ENCODE peak calls at places on chromosomes 4 and X, in seven cellular contexts. T is H9, Q is H1, R is neuronal stem cell, W is mesenchymal stem cell, V is IMR-90, H is trophoblast cell. P is an unnamed sample.
A peak's percentile ranks its signal among the peaks of the same experiment; 100 is the strongest.

GRCh38 chr4:16043820-16044554 is 39.8 kb downstream of the PROM1 start:
- DNase-seq in T (no peak), Q (no peak), R (no peak), W (peak; percentile 84), V (no peak), H (no peak), P (no peak)

GRCh38 chr4:74874785-74875367 is 58.0 kb upstream of the PARM1 start:
- DNase-seq in T (peak; percentile 31), Q (no peak), R (peak; percentile 58), W (peak; percentile 79), V (peak; percentile 84), H (peak; percentile 27), P (peak; percentile 85)

GRCh38 chrX:11470231-11470630 is 177.0 kb downstream of the AMELX start:
- DNase-seq in T (no peak), Q (no peak), R (no peak), W (no peak), V (peak; percentile 86), H (no peak), P (no peak)

GRCh38 chr4:137735561-137736104 is 203.3 kb upstream of the PCDH18 start:
- DNase-seq in T (no peak), Q (no peak), R (no peak), W (peak; percentile 6), V (no peak), H (no peak), P (no peak)

GRCh38 chrX:132612990-132613564 is 124.2 kb upstream of the MBNL3 start:
- DNase-seq in T (peak; percentile 44), Q (peak; percentile 54), R (no peak), W (peak; percentile 47), V (peak; percentile 4), H (no peak), P (peak; percentile 33)

GRCh38 chrX:49171752-49172279 is at the start of gene PLP2:
- DNase-seq in T (no peak), Q (peak; percentile 48), R (no peak), W (peak; percentile 67), V (peak; percentile 40), H (peak; percentile 68), P (no peak)

GRCh38 chr4:16192067-16192466 is 34.2 kb downstream of the TAPT1 start:
- DNase-seq in T (no peak), Q (no peak), R (no peak), W (no peak), V (no peak), H (no peak), P (no peak)

GRCh38 chr4:95141376-95141775 is 383.6 kb downstream of the BMPR1B start:
- DNase-seq in T (no peak), Q (no peak), R (no peak), W (no peak), V (no peak), H (no peak), P (no peak)

GRCh38 chr4:137610960-137611359 is 78.7 kb upstream of the PCDH18 start:
- DNase-seq in T (peak; percentile 41), Q (no peak), R (no peak), W (peak; percentile 41), V (peak; percentile 19), H (no peak), P (peak; percentile 58)

GRCh38 chr4:71380721-71381120 is 41.9 kb downstream of the SLC4A4 start:
- DNase-seq in T (no peak), Q (no peak), R (no peak), W (peak; percentile 86), V (peak; percentile 79), H (no peak), P (peak; percentile 24)

GRCh38 chr4:71377561-71377960 is 38.7 kb downstream of the SLC4A4 start:
- DNase-seq in T (no peak), Q (no peak), R (no peak), W (peak; percentile 93), V (peak; percentile 95), H (no peak), P (no peak)

GRCh38 chr4:71379126-71379525 is 40.3 kb downstream of the SLC4A4 start:
- DNase-seq in T (no peak), Q (no peak), R (no peak), W (no peak), V (no peak), H (no peak), P (no peak)

GRCh38 chr4:71375494-71375893 is 36.7 kb downstream of the SLC4A4 start:
- DNase-seq in T (no peak), Q (no peak), R (no peak), W (no peak), V (no peak), H (no peak), P (no peak)
- H2BK5ac ChIP-seq in T (no peak overlapping the region), Q (no peak overlapping the region), R (no peak overlapping the region), W (no peak overlapping the region), V (no peak overlapping the region), H (no peak overlapping the region), P (no peak overlapping the region)

GRCh38 chr4:41129936-41130440 is 84.4 kb downstream of the APBB2 start:
- DNase-seq in T (no peak), Q (no peak), R (no peak), W (no peak), V (no peak), H (peak; percentile 74), P (no peak)
- H2BK5ac ChIP-seq in T (no peak overlapping the region), Q (no peak overlapping the region), R (no peak overlapping the region), W (no peak overlapping the region), V (no peak overlapping the region), H (peak overlapping the region; percentile 24), P (no peak overlapping the region)

DNA sequence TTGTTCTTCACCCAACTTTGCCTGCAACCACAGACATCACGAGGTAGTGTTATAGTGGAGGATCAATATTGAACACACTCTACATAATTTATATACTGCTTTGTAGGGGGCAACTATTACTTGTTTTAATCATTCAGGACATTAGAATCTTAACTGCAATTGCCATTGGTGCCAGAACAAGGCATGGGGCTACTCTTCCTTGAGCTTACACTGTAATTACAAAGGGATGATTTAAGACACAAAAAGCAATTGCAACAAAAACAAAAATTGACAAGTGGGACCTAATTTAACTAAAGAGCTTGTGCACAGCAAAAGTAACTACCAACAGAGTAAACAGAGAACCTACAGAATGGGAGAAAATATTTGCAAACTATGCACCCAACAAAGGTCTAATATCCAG is 24.0 kb upstream of the DDX53 start:
- DNase-seq in T (no peak), Q (no peak), R (no peak), W (no peak), V (no peak), H (no peak), P (no peak)
- H2BK5ac ChIP-seq in T (no peak overlapping the region), Q (no peak overlapping the region), R (no peak overlapping the region), W (no peak overlapping the region), V (no peak overlapping the region), H (no peak overlapping the region), P (no peak overlapping the region)

DNA sequence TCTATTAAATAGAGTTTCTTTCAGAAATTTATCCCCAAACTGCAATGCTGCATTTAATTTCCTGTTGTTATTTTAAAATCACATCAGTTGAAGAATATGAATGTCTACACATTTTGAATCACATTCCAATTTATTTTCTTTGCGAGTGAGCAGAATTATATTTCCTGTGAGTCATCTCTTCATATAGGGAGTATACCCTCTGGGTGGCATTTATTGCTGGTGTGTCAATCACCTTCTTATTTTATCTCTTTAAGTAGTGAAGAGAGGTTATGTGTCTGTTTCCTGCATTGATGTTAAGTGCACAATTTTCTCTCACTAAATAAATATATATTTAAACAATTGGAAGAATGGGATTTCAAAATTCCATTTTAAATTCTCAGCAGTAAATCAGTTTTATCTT is 511.0 kb upstream of the ATOH1 start:
- DNase-seq in T (no peak), Q (no peak), R (no peak), W (no peak), V (no peak), H (no peak), P (no peak)
- H2BK5ac ChIP-seq in T (no peak overlapping the region), Q (no peak overlapping the region), R (no peak overlapping the region), W (no peak overlapping the region), V (no peak overlapping the region), H (no peak overlapping the region), P (no peak overlapping the region)

DNA sequence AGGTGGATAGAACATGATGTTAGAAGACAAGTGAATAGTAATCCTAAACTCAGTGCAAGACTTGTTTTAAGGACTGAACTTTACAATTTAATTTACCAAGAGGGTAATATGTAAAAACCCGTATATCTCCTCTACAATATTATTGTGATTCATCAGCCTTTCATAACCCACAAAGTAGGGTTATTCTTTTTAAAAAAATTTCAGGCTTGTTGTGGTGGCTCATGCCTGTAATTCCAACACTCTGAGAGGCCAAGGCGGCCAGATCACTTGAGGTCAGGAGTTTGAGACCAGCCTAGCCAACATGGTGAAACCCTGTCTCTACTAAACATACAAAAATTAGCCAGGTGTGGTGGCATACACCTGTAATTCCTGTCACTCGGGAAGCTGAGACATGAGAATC is 7.2 kb downstream of the IBSP start:
- DNase-seq in T (no peak), Q (no peak), R (no peak), W (no peak), V (peak; percentile 52), H (peak; percentile 76), P (no peak)
- H2BK5ac ChIP-seq in T (no peak overlapping the region), Q (no peak overlapping the region), R (no peak overlapping the region), W (no peak overlapping the region), V (peak overlapping the region; percentile 74), H (no peak overlapping the region), P (no peak overlapping the region)

GRCh38 chr4:96483308-96484030 is 643.6 kb downstream of the PDHA2 start:
- DNase-seq in T (peak; percentile 38), Q (no peak), R (no peak), W (no peak), V (no peak), H (no peak), P (peak; percentile 93)

GRCh38 chr4:96486563-96486962 is 646.7 kb downstream of the PDHA2 start:
- DNase-seq in T (no peak), Q (no peak), R (no peak), W (no peak), V (no peak), H (no peak), P (no peak)
- H2BK5ac ChIP-seq in T (no peak overlapping the region), Q (no peak overlapping the region), R (no peak overlapping the region), W (no peak overlapping the region), V (no peak overlapping the region), H (no peak overlapping the region), P (no peak overlapping the region)

DNA sequence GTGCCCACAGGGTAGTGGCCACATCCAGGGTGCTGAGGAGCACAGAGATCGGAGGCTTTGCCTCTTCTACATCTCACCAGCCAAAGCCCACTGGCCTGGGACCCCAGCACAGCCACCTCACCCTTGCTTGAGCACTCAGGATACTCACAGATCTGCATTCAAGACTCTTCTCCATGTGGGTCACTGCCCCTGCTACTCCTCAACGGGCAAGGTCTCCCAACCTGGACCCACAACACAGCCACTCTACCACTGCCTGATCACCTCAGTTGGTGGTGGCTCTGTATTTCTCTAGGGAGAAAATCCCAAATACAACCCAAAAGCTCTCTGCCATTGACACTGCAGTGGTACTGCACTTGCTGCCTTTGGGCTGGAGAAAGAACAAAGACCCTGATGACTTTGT is 190.3 kb upstream of the KLHL4 start:
- DNase-seq in T (no peak), Q (no peak), R (no peak), W (no peak), V (no peak), H (no peak), P (no peak)
- H2BK5ac ChIP-seq in T (no peak overlapping the region), Q (no peak overlapping the region), R (no peak overlapping the region), W (no peak overlapping the region), V (no peak overlapping the region), H (no peak overlapping the region), P (no peak overlapping the region)

GRCh38 chr4:170399894-170400293 is 310.1 kb upstream of the AADAT start:
- DNase-seq in T (no peak), Q (no peak), R (no peak), W (no peak), V (no peak), H (no peak), P (no peak)
- H2BK5ac ChIP-seq in T (no peak overlapping the region), Q (no peak overlapping the region), R (no peak overlapping the region), W (no peak overlapping the region), V (peak overlapping the region; percentile 29), H (no peak overlapping the region), P (no peak overlapping the region)